ENCODE peak calls at places on chromosomes 11 and 22, in ten cellular contexts. One of them, this sample, is unnamed.

GRCh38 chr11:112822478-112823274 is 138.5 kb upstream of the NCAM1 start:
- DNase-seq in left colon: no peak
- DNase-seq in iPS DF 6.9: no peak
- DNase-seq in activated naive CD4-positive, alpha-beta T cell treated with anti-CD3 and anti-CD28 coated beads, Interleukin-2, amount 50 U/mL, for 16 hours: no peak
- DNase-seq in Daoy: no peak
- DNase-seq in cardiac muscle cell: no peak
- DNase-seq in effector memory CD8-positive, alpha-beta T cell: no peak
- DNase-seq in GM18507: no peak
- DNase-seq in Right ventricle myocardium inferior: no peak
- DNase-seq in EH: no peak
- DNase-seq in this sample: peak

GRCh38 chr11:201936-202335 is 5.3 kb downstream of the BET1L start:
- DNase-seq in left colon: no peak
- DNase-seq in iPS DF 6.9: no peak
- DNase-seq in activated naive CD4-positive, alpha-beta T cell treated with anti-CD3 and anti-CD28 coated beads, Interleukin-2, amount 50 U/mL, for 16 hours: peak
- DNase-seq in Daoy: no peak
- DNase-seq in cardiac muscle cell: no peak
- DNase-seq in effector memory CD8-positive, alpha-beta T cell: no peak
- DNase-seq in GM18507: no peak
- DNase-seq in Right ventricle myocardium inferior: no peak
- DNase-seq in EH: no peak
- DNase-seq in this sample: no peak

GRCh38 chr11:128189823-128190222 is 397.5 kb downstream of the ETS1 start:
- DNase-seq in left colon: no peak
- DNase-seq in iPS DF 6.9: no peak
- DNase-seq in activated naive CD4-positive, alpha-beta T cell treated with anti-CD3 and anti-CD28 coated beads, Interleukin-2, amount 50 U/mL, for 16 hours: no peak
- DNase-seq in Daoy: no peak
- DNase-seq in cardiac muscle cell: no peak
- DNase-seq in effector memory CD8-positive, alpha-beta T cell: no peak
- DNase-seq in GM18507: no peak
- DNase-seq in Right ventricle myocardium inferior: no peak
- DNase-seq in EH: no peak
- DNase-seq in this sample: no peak

GRCh38 chr11:63767415-63768231 is 952 bp downstream of the ZFTA start:
- DNase-seq in left colon: peak
- DNase-seq in iPS DF 6.9: no peak
- DNase-seq in activated naive CD4-positive, alpha-beta T cell treated with anti-CD3 and anti-CD28 coated beads, Interleukin-2, amount 50 U/mL, for 16 hours: peak
- DNase-seq in Daoy: peak
- DNase-seq in cardiac muscle cell: peak
- DNase-seq in effector memory CD8-positive, alpha-beta T cell: no peak
- DNase-seq in GM18507: no peak
- DNase-seq in Right ventricle myocardium inferior: no peak
- DNase-seq in EH: peak
- DNase-seq in this sample: peak

GRCh38 chr11:128422576-128423370 is 164.6 kb downstream of the ETS1 start:
- DNase-seq in left colon: no peak
- DNase-seq in iPS DF 6.9: no peak
- DNase-seq in activated naive CD4-positive, alpha-beta T cell treated with anti-CD3 and anti-CD28 coated beads, Interleukin-2, amount 50 U/mL, for 16 hours: peak
- DNase-seq in Daoy: peak
- DNase-seq in cardiac muscle cell: no peak
- DNase-seq in effector memory CD8-positive, alpha-beta T cell: peak
- DNase-seq in GM18507: no peak
- DNase-seq in Right ventricle myocardium inferior: peak
- DNase-seq in EH: no peak
- DNase-seq in this sample: no peak

GRCh38 chr22:24937114-24937513 is 9.4 kb downstream of the LHFPL7 start:
- DNase-seq in left colon: no peak
- DNase-seq in iPS DF 6.9: no peak
- DNase-seq in activated naive CD4-positive, alpha-beta T cell treated with anti-CD3 and anti-CD28 coated beads, Interleukin-2, amount 50 U/mL, for 16 hours: no peak
- DNase-seq in Daoy: peak
- DNase-seq in cardiac muscle cell: peak
- DNase-seq in effector memory CD8-positive, alpha-beta T cell: no peak
- DNase-seq in GM18507: no peak
- DNase-seq in Right ventricle myocardium inferior: no peak
- DNase-seq in EH: no peak
- DNase-seq in this sample: peak

GRCh38 chr22:41917906-41918791 is 3.3 kb upstream of the SHISA8 start:
- DNase-seq in left colon: peak
- DNase-seq in iPS DF 6.9: no peak
- DNase-seq in activated naive CD4-positive, alpha-beta T cell treated with anti-CD3 and anti-CD28 coated beads, Interleukin-2, amount 50 U/mL, for 16 hours: no peak
- DNase-seq in Daoy: peak
- DNase-seq in cardiac muscle cell: no peak
- DNase-seq in effector memory CD8-positive, alpha-beta T cell: no peak
- DNase-seq in GM18507: no peak
- DNase-seq in Right ventricle myocardium inferior: peak
- DNase-seq in EH: peak
- DNase-seq in this sample: no peak

GRCh38 chr22:42439821-42440674 is 7.8 kb upstream of the NFAM1 start:
- DNase-seq in left colon: no peak
- DNase-seq in iPS DF 6.9: no peak
- DNase-seq in activated naive CD4-positive, alpha-beta T cell treated with anti-CD3 and anti-CD28 coated beads, Interleukin-2, amount 50 U/mL, for 16 hours: no peak
- DNase-seq in Daoy: peak
- DNase-seq in cardiac muscle cell: no peak
- DNase-seq in effector memory CD8-positive, alpha-beta T cell: no peak
- DNase-seq in GM18507: no peak
- DNase-seq in Right ventricle myocardium inferior: peak
- DNase-seq in EH: peak
- DNase-seq in this sample: no peak

GRCh38 chr11:8776209-8776608 is 93.6 kb downstream of the RPL27A start:
- DNase-seq in left colon: no peak
- DNase-seq in iPS DF 6.9: no peak
- DNase-seq in activated naive CD4-positive, alpha-beta T cell treated with anti-CD3 and anti-CD28 coated beads, Interleukin-2, amount 50 U/mL, for 16 hours: no peak
- DNase-seq in Daoy: no peak
- DNase-seq in cardiac muscle cell: no peak
- DNase-seq in effector memory CD8-positive, alpha-beta T cell: no peak
- DNase-seq in GM18507: no peak
- DNase-seq in Right ventricle myocardium inferior: no peak
- DNase-seq in EH: no peak
- DNase-seq in this sample: no peak

GRCh38 chr22:45572444-45572843 is 69.8 kb downstream of the FBLN1 start:
- DNase-seq in left colon: no peak
- DNase-seq in iPS DF 6.9: no peak
- DNase-seq in activated naive CD4-positive, alpha-beta T cell treated with anti-CD3 and anti-CD28 coated beads, Interleukin-2, amount 50 U/mL, for 16 hours: no peak
- DNase-seq in Daoy: no peak
- DNase-seq in cardiac muscle cell: no peak
- DNase-seq in effector memory CD8-positive, alpha-beta T cell: no peak
- DNase-seq in GM18507: no peak
- DNase-seq in Right ventricle myocardium inferior: no peak
- DNase-seq in EH: peak
- DNase-seq in this sample: no peak